ENCODE peak calls at places on chromosomes 4 and X, in seven cellular contexts. G, T, H, I, P, U and K are unnamed samples.

GRCh38 chr4:123568936-123569335 is 172.3 kb downstream of the SPRY1 start:
- DNase-seq in G (no peak), T (no peak), H (no peak), I (no peak), P (peak), U (no peak), K (no peak)

GRCh38 chr4:48546336-48546735 is 56.3 kb downstream of the ZAR1 start:
- DNase-seq in G (no peak), T (no peak), H (no peak), I (no peak), P (peak), U (no peak), K (no peak)

GRCh38 chrX:134999469-134999868 is 8.7 kb downstream of the SMIM10 start:
- DNase-seq in G (no peak), T (no peak), H (no peak), I (no peak), P (peak), U (no peak), K (no peak)

GRCh38 chrX:136143714-136144113 is 3.6 kb upstream of the FHL1 start:
- DNase-seq in G (no peak), T (no peak), H (no peak), I (no peak), P (no peak), U (no peak), K (no peak)

GRCh38 chrX:119654112-119654531 is 38.8 kb downstream of the SEPTIN6 start:
- DNase-seq in G (peak), T (no peak), H (peak), I (no peak), P (peak), U (no peak), K (peak)

GRCh38 chr4:164772076-164772475 is 18.1 kb downstream of the SMIM31 start:
- DNase-seq in G (no peak), T (no peak), H (no peak), I (no peak), P (no peak), U (no peak), K (no peak)

GRCh38 chrX:107666931-107667330 is 38.6 kb downstream of the PRPS1 start:
- DNase-seq in G (no peak), T (no peak), H (no peak), I (no peak), P (no peak), U (no peak), K (no peak)

GRCh38 chr4:16225996-16226815 is at the start of gene TAPT1:
- DNase-seq in G (peak), T (peak), H (no peak), I (peak), P (peak), U (no peak), K (peak)

GRCh38 chr4:41369680-41370079 is 113.0 kb downstream of the UCHL1 start:
- DNase-seq in G (peak), T (no peak), H (peak), I (peak), P (peak), U (no peak), K (no peak)

GRCh38 chr4:10461091-10461849 is 4.0 kb upstream of the ZNF518B start:
- DNase-seq in G (peak), T (no peak), H (peak), I (peak), P (peak), U (no peak), K (peak)

GRCh38 chr4:1568855-1569460 is 115.2 kb downstream of the FAM53A start:
- DNase-seq in G (peak), T (no peak), H (no peak), I (no peak), P (no peak), U (no peak), K (peak)

GRCh38 chr4:106273831-106274230 is 42.2 kb downstream of the TBCK start:
- DNase-seq in G (no peak), T (no peak), H (peak), I (no peak), P (no peak), U (no peak), K (no peak)

GRCh38 chr4:56148428-56148827 is 199.7 kb downstream of the CEP135 start:
- DNase-seq in G (no peak), T (no peak), H (no peak), I (no peak), P (no peak), U (no peak), K (no peak)

GRCh38 chr4:139711461-139711860 is 45.8 kb downstream of the MGST2 start:
- DNase-seq in G (no peak), T (no peak), H (no peak), I (no peak), P (peak), U (no peak), K (no peak)

GRCh38 chr4:80015407-80016189 is 57.4 kb downstream of the ANTXR2 start:
- DNase-seq in G (no peak), T (no peak), H (no peak), I (no peak), P (no peak), U (no peak), K (no peak)

GRCh38 chrX:2500681-2501151 is at the start of the genes DHRSX and ZBED1:
- DNase-seq in G (peak), T (peak), H (no peak), I (no peak), P (no peak), U (no peak), K (peak)

GRCh38 chrX:71195959-71196727 is 26.9 kb upstream of the GJB1 start:
- DNase-seq in G (no peak), T (no peak), H (no peak), I (no peak), P (no peak), U (no peak), K (no peak)

GRCh38 chrX:16807548-16807947 is 21.3 kb downstream of the TXLNG start:
- DNase-seq in G (no peak), T (no peak), H (no peak), I (no peak), P (no peak), U (no peak), K (no peak)

GRCh38 chrX:17441965-17442364 is 67.0 kb downstream of the NHS start:
- DNase-seq in G (no peak), T (no peak), H (peak), I (no peak), P (no peak), U (no peak), K (no peak)

GRCh38 chrX:150690126-150690525 is 3.1 kb upstream of the MTMR1 start:
- DNase-seq in G (no peak), T (peak), H (peak), I (no peak), P (peak), U (peak), K (no peak)

GRCh38 chr4:67483868-67484602 is 61.3 kb downstream of the CENPC start:
- DNase-seq in G (no peak), T (no peak), H (peak), I (no peak), P (peak), U (peak), K (no peak)

GRCh38 chr4:86894465-86894864 is 2.2 kb upstream of the C4orf36 start:
- DNase-seq in G (no peak), T (no peak), H (peak), I (no peak), P (no peak), U (no peak), K (no peak)

GRCh38 chrX:1601051-1601767 is 9.8 kb downstream of the AKAP17A start:
- DNase-seq in G (peak), T (no peak), H (no peak), I (no peak), P (no peak), U (no peak), K (peak)

GRCh38 chr4:4614925-4615678 is 73.3 kb upstream of the STX18 start:
- DNase-seq in G (no peak), T (no peak), H (no peak), I (no peak), P (no peak), U (peak), K (no peak)

GRCh38 chr4:152663203-152664066 is 16.4 kb downstream of the TMEM154 start:
- DNase-seq in G (no peak), T (no peak), H (no peak), I (no peak), P (no peak), U (no peak), K (no peak)

GRCh38 chr4:7448036-7448435 is 13.3 kb upstream of the PSAPL1 start:
- DNase-seq in G (no peak), T (no peak), H (no peak), I (no peak), P (no peak), U (no peak), K (no peak)